ENCODE peak calls at places on chromosome 14, in five cellular contexts. M is left ventricle myocardium inferior, C is lung, Y is IMR-90, O is lower lobe of right lung. U is an unnamed sample.
A peak's percentile ranks its signal among the peaks of the same experiment; 100 is the strongest.

GRCh38 chr14:45559626-45560025 is 306.6 kb upstream of the MIS18BP1 start:
- DNase-seq in M (no peak), C (no peak), Y (no peak), O (no peak), U (no peak)

GRCh38 chr14:33998263-33998662 is 47.4 kb upstream of the EGLN3 start:
- DNase-seq in M (no peak), C (no peak), Y (no peak), O (no peak), U (no peak)

GRCh38 chr14:89027097-89027740 is 202.8 kb downstream of the TTC8 start:
- DNase-seq in M (peak; percentile 38), C (peak; percentile 43), Y (peak; percentile 33), O (peak; percentile 69), U (peak; percentile 83)

GRCh38 chr14:99609245-99610117 is 5.5 kb upstream of the CCDC85C start:
- DNase-seq in M (no peak), C (no peak), Y (peak; percentile 33), O (no peak), U (no peak)

GRCh38 chr14:100372357-100373048 is 49.4 kb downstream of the SLC25A47 start:
- DNase-seq in M (no peak), C (no peak), Y (no peak), O (no peak), U (peak; percentile 90)

GRCh38 chr14:81886588-81886987 is 352.9 kb upstream of the SEL1L start:
- DNase-seq in M (no peak), C (no peak), Y (no peak), O (no peak), U (no peak)

GRCh38 chr14:92897922-92898599 is 24.9 kb upstream of the CHGA start:
- DNase-seq in M (no peak), C (no peak), Y (no peak), O (no peak), U (no peak)

GRCh38 chr14:68824517-68825347 is 31.9 kb upstream of the ZFP36L1 start:
- DNase-seq in M (peak; percentile 89), C (peak; percentile 88), Y (peak; percentile 62), O (peak; percentile 92), U (peak; percentile 97)

GRCh38 chr14:58807271-58807670 is 169.5 kb downstream of the DACT1 start:
- DNase-seq in M (no peak), C (no peak), Y (no peak), O (no peak), U (no peak)

GRCh38 chr14:31206536-31207286 is 882 bp downstream of the HECTD1 start:
- DNase-seq in M (peak; percentile 33), C (peak; percentile 41), Y (no peak), O (peak; percentile 57), U (peak; percentile 77)

GRCh38 chr14:93155667-93156066 is 29.0 kb downstream of the MOAP1 start:
- DNase-seq in M (no peak), C (no peak), Y (no peak), O (no peak), U (no peak)

GRCh38 chr14:104795781-104796681 is 483 bp upstream of the AKT1 start:
- DNase-seq in M (peak; percentile 75), C (no peak), Y (no peak), O (no peak), U (peak; percentile 80)

GRCh38 chr14:92880851-92881250 is 42.1 kb upstream of the CHGA start:
- DNase-seq in M (no peak), C (no peak), Y (peak; percentile 2), O (peak; percentile 48), U (peak; percentile 75)

GRCh38 chr14:95814363-95815225 is 62.0 kb upstream of the TUNAR start:
- DNase-seq in M (no peak), C (no peak), Y (no peak), O (no peak), U (no peak)

GRCh38 chr14:71739273-71739990 is 192.8 kb upstream of the RGS6 start:
- DNase-seq in M (no peak), C (no peak), Y (peak; percentile 43), O (no peak), U (no peak)

GRCh38 chr14:77270361-77271112 is 469 bp downstream of the NGB start:
- DNase-seq in M (no peak), C (no peak), Y (no peak), O (no peak), U (peak; percentile 68)

GRCh38 chr14:74240794-74241610 is 1.8 kb downstream of the VSX2 start:
- DNase-seq in M (no peak), C (no peak), Y (no peak), O (no peak), U (peak; percentile 81)

GRCh38 chr14:50417853-50418252 is 21.2 kb upstream of the CDKL1 start:
- DNase-seq in M (no peak), C (no peak), Y (peak; percentile 22), O (no peak), U (no peak)

GRCh38 chr14:69084023-69084422 is 68.9 kb downstream of the DCAF5 start:
- DNase-seq in M (no peak), C (no peak), Y (no peak), O (no peak), U (peak; percentile 49)

GRCh38 chr14:49761839-49762551 is 6.0 kb upstream of the KLHDC2 start:
- DNase-seq in M (no peak), C (no peak), Y (no peak), O (no peak), U (no peak)

GRCh38 chr14:67003009-67003753 is 186.1 kb upstream of the GARIN2 start:
- DNase-seq in M (no peak), C (no peak), Y (no peak), O (no peak), U (no peak)
- H3K27ac ChIP-seq in M (no peak overlapping the region), C (no peak overlapping the region), Y (no peak overlapping the region), O (no peak overlapping the region), U (no peak overlapping the region)

DNA sequence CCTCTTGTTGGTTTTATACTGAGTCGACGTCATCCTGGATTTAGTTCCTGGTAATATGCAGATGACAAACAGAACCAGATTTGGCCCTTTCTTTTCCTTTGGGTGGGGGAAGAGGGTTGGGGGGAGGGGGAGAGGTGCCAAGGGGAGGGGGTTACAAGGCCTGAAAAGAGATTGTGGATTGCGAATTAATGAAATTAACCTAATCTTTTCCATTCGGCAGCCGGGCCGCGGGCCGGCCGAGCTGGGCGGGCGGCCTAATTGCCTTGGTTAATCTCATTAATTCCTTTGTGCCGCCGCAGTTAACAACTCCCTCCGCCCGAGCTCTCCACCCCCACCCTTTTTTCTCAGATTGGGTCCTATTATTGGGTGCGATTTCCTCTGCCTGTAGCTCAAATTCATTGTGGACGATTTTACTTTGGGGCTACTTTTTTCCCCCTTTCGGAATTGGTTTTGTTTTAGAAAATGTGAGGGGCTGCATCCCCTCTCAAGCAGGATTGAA is 387 bp upstream of the GSC start:
- DNase-seq in M (no peak), C (no peak), Y (peak; percentile 20), O (no peak), U (peak; percentile 93)
- H3K4me3 ChIP-seq in M (peak overlapping the region; percentile 68), C (no peak overlapping the region), Y (no peak overlapping the region), O (peak overlapping the region; percentile 58), U (peak overlapping the region; percentile 93)

GRCh38 chr14:26685401-26685800 is 87.6 kb upstream of the NOVA1 start:
- DNase-seq in M (no peak), C (no peak), Y (no peak), O (no peak), U (no peak)
- H3K9me3 ChIP-seq in M (peaks cover 39% of the 10 kb centered on the region), C (peaks cover 2% of the 10 kb centered on the region), Y (no peaks in the 10 kb centered on the region), O (peaks cover 3% of the 10 kb centered on the region), U (peaks cover 7% of the 10 kb centered on the region)

GRCh38 chr14:23357261-23357660 is 4.6 kb upstream of the SLC22A17 start:
- DNase-seq in M (no peak), C (no peak), Y (no peak), O (no peak), U (no peak)

GRCh38 chr14:23354990-23355389 is 2.3 kb upstream of the SLC22A17 start:
- DNase-seq in M (no peak), C (no peak), Y (no peak), O (no peak), U (no peak)

GRCh38 chr14:23356036-23356435 is 3.3 kb upstream of the SLC22A17 start:
- DNase-seq in M (no peak), C (no peak), Y (no peak), O (no peak), U (no peak)

GRCh38 chr14:23358042-23358441 is 5.4 kb upstream of the SLC22A17 start:
- DNase-seq in M (no peak), C (no peak), Y (no peak), O (no peak), U (no peak)

GRCh38 chr14:23356662-23357061 is 4.0 kb upstream of the SLC22A17 start:
- DNase-seq in M (no peak), C (no peak), Y (no peak), O (no peak), U (no peak)
- H3K27ac ChIP-seq in M (no peak overlapping the region), C (no peak overlapping the region), Y (no peak overlapping the region), O (no peak overlapping the region), U (no peak overlapping the region)

DNA sequence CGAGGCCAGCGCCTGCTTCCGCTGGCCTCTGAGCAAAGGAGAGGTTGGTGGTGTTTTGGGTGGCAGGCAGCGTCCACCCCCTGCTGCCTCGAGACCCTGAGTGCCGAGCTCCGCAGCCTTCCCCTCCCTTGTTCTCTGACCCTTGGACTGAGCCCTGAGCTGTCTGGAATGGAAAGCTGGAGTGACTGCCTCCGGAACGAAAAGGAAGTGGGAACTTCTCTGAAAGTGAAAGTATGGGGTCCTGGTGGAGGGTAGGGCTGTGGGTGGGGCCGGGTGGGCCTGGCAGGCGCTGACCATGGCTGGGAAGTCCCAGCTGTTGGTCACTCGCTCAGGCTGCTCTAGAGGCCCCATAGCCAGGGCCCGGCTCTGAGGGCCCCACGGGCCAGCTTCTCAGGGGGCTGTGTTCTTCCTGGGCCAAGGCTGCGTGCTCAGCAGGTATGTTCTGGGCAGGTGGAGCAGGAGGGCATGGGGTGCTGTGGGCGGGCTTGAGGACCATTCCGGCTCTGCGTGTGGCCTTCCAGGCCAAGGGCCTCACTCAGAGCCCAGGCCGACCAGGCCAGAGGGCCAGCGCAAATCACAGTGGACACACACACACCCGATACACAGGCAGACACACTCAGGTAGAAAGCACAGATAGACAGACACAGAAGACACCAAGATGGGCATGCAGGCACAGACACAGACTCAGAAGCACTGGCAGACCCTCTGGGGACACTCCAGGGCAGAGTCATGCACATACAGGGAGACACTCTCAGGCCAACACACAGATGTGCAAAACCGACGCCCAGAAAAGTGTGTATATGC is at the start of gene EXOC3L4:
- DNase-seq in M (no peak), C (no peak), Y (peak; percentile 10), O (no peak), U (no peak)
- H3K4me3 ChIP-seq in M (peak within 1 kb of the TSS; percentile 40), C (no peak within 1 kb of the TSS), Y (no peak within 1 kb of the TSS), O (peak within 1 kb of the TSS; percentile 30), U (no peak within 1 kb of the TSS)

GRCh38 chr14:98171654-98172053 is 1100.3 kb downstream of the BCL11B start:
- DNase-seq in M (no peak), C (no peak), Y (no peak), O (no peak), U (no peak)
- H3K9me3 ChIP-seq in M (peaks cover 8% of the 10 kb centered on the region), C (no peaks in the 10 kb centered on the region), Y (peaks cover 39% of the 10 kb centered on the region), O (no peaks in the 10 kb centered on the region), U (no peaks in the 10 kb centered on the region)

DNA sequence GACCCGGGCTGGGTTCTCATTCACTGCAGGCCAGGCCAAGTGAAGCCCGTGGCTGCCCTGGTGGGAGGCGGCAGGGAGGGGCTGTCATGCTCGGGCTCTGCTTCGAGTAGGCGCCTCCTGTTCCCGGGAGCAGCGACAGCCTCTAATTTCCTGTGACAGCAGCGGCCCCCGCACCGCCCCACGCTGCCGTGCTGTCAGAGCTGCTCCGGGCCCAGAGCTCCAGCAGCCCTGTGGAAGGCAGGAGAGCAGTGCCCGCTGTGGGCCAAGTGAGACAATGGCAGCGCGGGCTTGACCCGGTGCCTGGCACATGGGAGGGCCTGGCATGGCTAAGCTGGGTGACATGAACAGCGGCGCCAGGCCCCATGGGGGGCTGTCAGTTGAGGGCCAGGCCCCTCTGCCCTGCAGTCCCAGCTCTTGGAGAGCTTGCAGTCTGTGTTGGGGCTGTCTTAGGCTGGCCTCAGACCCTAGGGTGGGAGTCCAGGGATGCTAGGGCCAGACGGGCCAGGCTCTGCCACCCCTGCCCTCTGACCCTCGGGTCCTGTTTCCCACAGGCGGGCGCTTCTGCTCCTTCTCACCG is 5.1 kb downstream of the TRMT61A start:
- DNase-seq in M (no peak), C (no peak), Y (no peak), O (no peak), U (no peak)
- H3K27ac ChIP-seq in M (no peak overlapping the region), C (no peak overlapping the region), Y (no peak overlapping the region), O (no peak overlapping the region), U (no peak overlapping the region)

U was measured in endodermal cell.